ENCODE peak calls at places on chromosomes 13 and 19, in four cellular contexts. One of them, this sample, is unnamed.

GRCh38 chr13:97011446-97012131 is 17.3 kb upstream of the OXGR1 start:
- DNase-seq in IMR-90: no peak
- DNase-seq in mesendoderm: no peak
- DNase-seq in H1: no peak
- DNase-seq in this sample: no peak

GRCh38 chr13:30872685-30873443 is 33.2 kb upstream of the MEDAG start:
- DNase-seq in IMR-90: peak; percentile 94
- DNase-seq in mesendoderm: peak; percentile 95
- DNase-seq in H1: no peak
- DNase-seq in this sample: peak; percentile 81

GRCh38 chr19:53538378-53539109 is 599 bp downstream of the ZNF331 start:
- DNase-seq in IMR-90: no peak
- DNase-seq in mesendoderm: peak; percentile 22
- DNase-seq in H1: no peak
- DNase-seq in this sample: peak; percentile 33

GRCh38 chr13:110442946-110443632 is 118.4 kb downstream of the RAB20 start:
- DNase-seq in IMR-90: peak; percentile 75
- DNase-seq in mesendoderm: no peak
- DNase-seq in H1: no peak
- DNase-seq in this sample: no peak

GRCh38 chr13:101893021-101893420 is 440.5 kb downstream of the ITGBL1 start:
- DNase-seq in IMR-90: no peak
- DNase-seq in mesendoderm: no peak
- DNase-seq in H1: no peak
- DNase-seq in this sample: no peak

GRCh38 chr19:33293255-33294057 is 8.9 kb downstream of the CEBPA start:
- DNase-seq in IMR-90: peak; percentile 71
- DNase-seq in mesendoderm: no peak
- DNase-seq in H1: no peak
- DNase-seq in this sample: no peak

GRCh38 chr19:23406716-23407115 is 11.4 kb upstream of the ZNF91 start:
- DNase-seq in IMR-90: no peak
- DNase-seq in mesendoderm: no peak
- DNase-seq in H1: no peak
- DNase-seq in this sample: no peak

GRCh38 chr19:12133069-12133468 is 7.1 kb downstream of the ZNF20 start:
- DNase-seq in IMR-90: no peak
- DNase-seq in mesendoderm: peak; percentile 68
- DNase-seq in H1: no peak
- DNase-seq in this sample: no peak

GRCh38 chr19:41537789-41538188 is 38.2 kb upstream of the CEACAM21 start:
- DNase-seq in IMR-90: peak; percentile 22
- DNase-seq in mesendoderm: peak; percentile 16
- DNase-seq in H1: no peak
- DNase-seq in this sample: no peak

GRCh38 chr19:30696514-30696913 is 324.3 kb downstream of the ZNF536 start:
- DNase-seq in IMR-90: peak; percentile 9
- DNase-seq in mesendoderm: peak; percentile 94
- DNase-seq in H1: peak; percentile 65
- DNase-seq in this sample: peak; percentile 87

GRCh38 chr13:22162889-22163288 is 492.0 kb downstream of the FGF9 start:
- DNase-seq in IMR-90: no peak
- DNase-seq in mesendoderm: no peak
- DNase-seq in H1: no peak
- DNase-seq in this sample: no peak

GRCh38 chr19:6250909-6251308 is 28.9 kb downstream of the MLLT1 start:
- DNase-seq in IMR-90: no peak
- DNase-seq in mesendoderm: no peak
- DNase-seq in H1: no peak
- DNase-seq in this sample: no peak

GRCh38 chr13:47334173-47334572 is 437.3 kb upstream of the HTR2A start:
- DNase-seq in IMR-90: peak; percentile 93
- DNase-seq in mesendoderm: no peak
- DNase-seq in H1: no peak
- DNase-seq in this sample: no peak

GRCh38 chr19:45103625-45104319 is 10.8 kb downstream of the PPP1R37 start:
- DNase-seq in IMR-90: no peak
- DNase-seq in mesendoderm: peak; percentile 45
- DNase-seq in H1: no peak
- DNase-seq in this sample: no peak
- H3K56ac ChIP-seq in IMR-90: no peak overlapping the region
- H3K56ac ChIP-seq in mesendoderm: no peak overlapping the region
- H3K56ac ChIP-seq in H1: no peak overlapping the region
- H3K56ac ChIP-seq in this sample: no peak overlapping the region

GRCh38 chr19:47646924-47647323 is 38.0 kb downstream of the BICRA start:
- DNase-seq in IMR-90: no peak
- DNase-seq in mesendoderm: no peak
- DNase-seq in H1: no peak
- DNase-seq in this sample: no peak
- H3K56ac ChIP-seq in IMR-90: no peak overlapping the region
- H3K56ac ChIP-seq in mesendoderm: no peak overlapping the region
- H3K56ac ChIP-seq in H1: no peak overlapping the region
- H3K56ac ChIP-seq in this sample: no peak overlapping the region

GRCh38 chr13:71820699-71821098 is 46.3 kb downstream of the DACH1 start:
- DNase-seq in IMR-90: no peak
- DNase-seq in mesendoderm: no peak
- DNase-seq in H1: no peak
- DNase-seq in this sample: no peak

GRCh38 chr13:71811344-71811743 is 55.7 kb downstream of the DACH1 start:
- DNase-seq in IMR-90: no peak
- DNase-seq in mesendoderm: no peak
- DNase-seq in H1: no peak
- DNase-seq in this sample: no peak

GRCh38 chr13:71813187-71813586 is 53.8 kb downstream of the DACH1 start:
- DNase-seq in IMR-90: no peak
- DNase-seq in mesendoderm: no peak
- DNase-seq in H1: no peak
- DNase-seq in this sample: no peak

GRCh38 chr13:71814806-71815205 is 52.2 kb downstream of the DACH1 start:
- DNase-seq in IMR-90: no peak
- DNase-seq in mesendoderm: no peak
- DNase-seq in H1: no peak
- DNase-seq in this sample: no peak

DNA sequence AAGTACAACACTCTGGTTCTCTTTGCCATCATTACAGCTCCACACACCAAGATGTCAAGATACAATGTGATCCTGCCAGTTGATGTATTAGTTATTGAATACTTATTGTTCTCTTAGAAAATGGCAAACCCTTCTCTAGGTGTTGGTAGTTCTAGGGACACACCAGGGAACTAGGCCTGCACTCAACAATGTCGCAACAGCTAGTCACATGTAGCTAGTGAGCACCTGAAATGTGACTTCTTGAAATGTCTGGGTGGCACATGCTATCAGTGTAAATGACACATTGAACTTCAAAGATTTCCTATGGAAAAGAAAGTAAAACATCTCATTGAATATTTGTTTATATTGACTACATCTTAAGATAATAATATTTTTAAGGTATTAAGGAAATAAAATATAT is 49.7 kb downstream of the DACH1 start:
- DNase-seq in IMR-90: no peak
- DNase-seq in mesendoderm: no peak
- DNase-seq in H1: no peak
- DNase-seq in this sample: no peak
- H3K56ac ChIP-seq in IMR-90: no peak overlapping the region
- H3K56ac ChIP-seq in mesendoderm: no peak overlapping the region
- H3K56ac ChIP-seq in H1: no peak overlapping the region
- H3K56ac ChIP-seq in this sample: no peak overlapping the region

GRCh38 chr13:59176775-59177174 is 987.0 kb downstream of the DIAPH3 start:
- DNase-seq in IMR-90: no peak
- DNase-seq in mesendoderm: peak; percentile 51
- DNase-seq in H1: no peak
- DNase-seq in this sample: peak; percentile 30

GRCh38 chr13:59166174-59166573 is 997.6 kb downstream of the DIAPH3 start:
- DNase-seq in IMR-90: no peak
- DNase-seq in mesendoderm: no peak
- DNase-seq in H1: no peak
- DNase-seq in this sample: no peak

GRCh38 chr13:59172076-59172475 is 991.7 kb downstream of the DIAPH3 start:
- DNase-seq in IMR-90: no peak
- DNase-seq in mesendoderm: no peak
- DNase-seq in H1: no peak
- DNase-seq in this sample: no peak
- H3K56ac ChIP-seq in IMR-90: no peak overlapping the region
- H3K56ac ChIP-seq in mesendoderm: no peak overlapping the region
- H3K56ac ChIP-seq in H1: no peak overlapping the region
- H3K56ac ChIP-seq in this sample: no peak overlapping the region

GRCh38 chr13:29771247-29771646 is 79.2 kb downstream of the UBL3 start:
- DNase-seq in IMR-90: peak; percentile 49
- DNase-seq in mesendoderm: peak; percentile 35
- DNase-seq in H1: no peak
- DNase-seq in this sample: no peak
- H3K56ac ChIP-seq in IMR-90: no peak overlapping the region
- H3K56ac ChIP-seq in mesendoderm: no peak overlapping the region
- H3K56ac ChIP-seq in H1: no peak overlapping the region
- H3K56ac ChIP-seq in this sample: no peak overlapping the region

DNA sequence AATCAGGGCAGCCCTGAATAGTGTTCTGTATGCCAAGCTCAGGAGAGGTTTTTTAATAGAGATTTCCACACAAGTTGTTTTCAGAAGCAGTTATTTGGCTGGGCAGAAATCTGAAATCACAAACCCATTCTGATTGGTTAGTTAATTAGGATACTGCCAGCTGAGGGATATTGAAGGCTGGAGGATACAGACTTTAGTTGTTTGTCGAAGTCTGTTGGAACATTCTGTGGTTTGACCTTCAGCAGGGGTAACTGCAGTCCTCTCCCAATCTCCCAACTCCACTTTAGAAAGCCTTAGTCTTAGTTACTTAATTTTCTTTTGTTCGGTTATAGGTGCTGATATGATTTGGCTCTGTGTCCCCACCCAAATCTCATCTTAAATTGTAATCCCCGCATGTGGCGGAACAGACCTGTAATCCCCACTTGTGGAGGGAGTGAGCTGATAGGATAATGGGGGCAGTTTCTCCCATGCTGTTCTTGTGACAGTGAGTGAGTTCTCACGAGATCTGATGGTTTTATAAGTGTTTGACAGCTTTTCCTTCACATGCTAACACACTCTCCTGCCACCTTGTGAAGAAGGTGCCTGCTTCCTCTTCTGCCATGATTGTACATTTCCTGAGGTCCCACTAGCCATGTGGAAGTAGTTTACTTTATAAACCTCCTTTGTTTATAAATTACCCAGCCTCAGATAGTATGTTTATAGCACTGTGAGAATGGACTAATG is 169.2 kb downstream of the GPC5 start:
- DNase-seq in IMR-90: no peak
- DNase-seq in mesendoderm: no peak
- DNase-seq in H1: no peak
- DNase-seq in this sample: no peak
- H3K56ac ChIP-seq in IMR-90: no peak overlapping the region
- H3K56ac ChIP-seq in mesendoderm: no peak overlapping the region
- H3K56ac ChIP-seq in H1: no peak overlapping the region
- H3K56ac ChIP-seq in this sample: no peak overlapping the region

GRCh38 chr13:75670496-75670895 is 34.4 kb downstream of the LMO7 start:
- DNase-seq in IMR-90: peak; percentile 77
- DNase-seq in mesendoderm: no peak
- DNase-seq in H1: no peak
- DNase-seq in this sample: no peak
- H3K56ac ChIP-seq in IMR-90: no peak overlapping the region
- H3K56ac ChIP-seq in mesendoderm: no peak overlapping the region
- H3K56ac ChIP-seq in H1: no peak overlapping the region
- H3K56ac ChIP-seq in this sample: no peak overlapping the region

DNA sequence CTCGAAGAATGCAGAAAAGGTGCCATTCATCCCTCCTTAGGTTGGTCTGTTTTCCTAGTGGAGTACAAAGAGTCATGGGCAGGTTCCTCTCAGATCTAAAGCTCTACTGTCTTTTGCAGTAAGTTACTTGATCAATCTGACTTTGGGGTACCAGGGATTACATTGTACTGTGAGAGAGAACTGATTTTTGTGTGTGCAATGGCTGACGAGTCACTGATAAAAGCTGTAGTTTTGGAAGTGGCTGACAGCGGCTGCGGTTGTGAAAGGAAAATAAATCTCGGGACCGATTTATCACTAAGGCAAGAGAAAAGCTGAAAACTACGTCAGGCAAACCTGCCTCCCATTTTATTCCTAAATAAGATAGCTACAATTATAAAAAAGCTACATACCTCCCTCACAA is 26.9 kb downstream of the UTP14C start:
- DNase-seq in IMR-90: no peak
- DNase-seq in mesendoderm: peak; percentile 37
- DNase-seq in H1: no peak
- DNase-seq in this sample: no peak
- H3K56ac ChIP-seq in IMR-90: no peak overlapping the region
- H3K56ac ChIP-seq in mesendoderm: no peak overlapping the region
- H3K56ac ChIP-seq in H1: no peak overlapping the region
- H3K56ac ChIP-seq in this sample: no peak overlapping the region

This sample was measured in H9.